ENCODE peak calls at places on chromosomes 5 and 9, in four cellular contexts. V, U, Y and B are unnamed samples.

GRCh38 chr9:79184821-79185220 is 386.9 kb upstream of the TLE4 start:
- DNase-seq in Y (no peak), V (no peak), U (no peak), B (no peak)

GRCh38 chr5:54415896-54416640 is 39.4 kb upstream of the HSPB3 start:
- DNase-seq in U (no peak), Y (no peak), V (no peak), B (no peak)

GRCh38 chr5:155624597-155625241 is 611.2 kb downstream of the KIF4B start:
- DNase-seq in U (no peak), Y (no peak), V (no peak), B (no peak)

GRCh38 chr9:127979015-127979332 is 1.8 kb downstream of the EEIG1 start:
- DNase-seq in V (no peak), Y (no peak), U (no peak), B (no peak)

GRCh38 chr5:16582081-16582480 is 34.7 kb downstream of the RETREG1 start:
- DNase-seq in Y (no peak), V (no peak), U (no peak), B (no peak)

GRCh38 chr9:19373527-19373926 is 6.5 kb downstream of the RPS6 start:
- DNase-seq in Y (no peak), U (peak; percentile 41), V (no peak), B (no peak)

GRCh38 chr9:93684806-93685553 is 108.6 kb downstream of the PHF2 start:
- DNase-seq in U (peak; percentile 25), V (no peak), Y (no peak), B (no peak)

GRCh38 chr5:96733771-96734498 is 71.8 kb downstream of the CAST start:
- DNase-seq in V (no peak), Y (peak; percentile 54), U (no peak), B (no peak)

GRCh38 chr5:34639852-34640626 is 16.1 kb upstream of the RAI14 start:
- DNase-seq in Y (no peak), U (no peak), V (no peak), B (no peak)

GRCh38 chr5:168015506-168015905 is 275.9 kb upstream of the WWC1 start:
- DNase-seq in Y (no peak), V (no peak), U (no peak), B (no peak)

GRCh38 chr5:104635216-104635615 is 1072.6 kb upstream of the NUDT12 start:
- DNase-seq in Y (no peak), V (no peak), U (no peak), B (no peak)

GRCh38 chr5:113047234-113047633 is 70.6 kb downstream of the DCP2 start:
- DNase-seq in V (no peak), U (no peak), Y (no peak), B (peak; percentile 27)

GRCh38 chr5:67293177-67293576 is 96.6 kb upstream of the CD180 start:
- DNase-seq in Y (no peak), V (no peak), U (no peak), B (no peak)

GRCh38 chr9:109989296-109989695 is 209.3 kb downstream of the PALM2AKAP2 start:
- DNase-seq in V (no peak), U (no peak), Y (no peak), B (no peak)

GRCh38 chr5:96516631-96517071 is 83.6 kb upstream of the PCSK1 start:
- DNase-seq in U (no peak), Y (no peak), V (no peak), B (no peak)

GRCh38 chr9:132197856-132198550 is 36.1 kb downstream of the NTNG2 start:
- DNase-seq in Y (no peak), V (no peak), U (no peak), B (no peak)

GRCh38 chr5:6365142-6365976 is 13.0 kb downstream of the MED10 start:
- DNase-seq in U (no peak), Y (no peak), V (no peak), B (no peak)

GRCh38 chr5:80368666-80369270 is 39.1 kb upstream of the ZFYVE16 start:
- DNase-seq in V (no peak), U (no peak), Y (no peak), B (no peak)

GRCh38 chr5:91787718-91788117 is 404.6 kb upstream of the ARRDC3 start:
- DNase-seq in Y (no peak), V (no peak), U (no peak), B (no peak)

GRCh38 chr9:27436234-27436633 is 87.9 kb upstream of the IFNK start:
- DNase-seq in Y (no peak), U (no peak), V (no peak), B (peak; percentile 29)

GRCh38 chr9:121943463-121943862 is 149.6 kb downstream of the TTLL11 start:
- DNase-seq in Y (no peak), V (no peak), U (no peak), B (no peak)

GRCh38 chr5:39209924-39210323 is 9.4 kb downstream of the FYB1 start:
- DNase-seq in Y (no peak), V (no peak), U (peak; percentile 68), B (no peak)

GRCh38 chr5:88669314-88669713 is 213.7 kb downstream of the MEF2C start:
- DNase-seq in V (no peak), U (no peak), Y (no peak), B (no peak)

GRCh38 chr9:124041817-124042116 is 30.2 kb downstream of the LHX2 start:
- DNase-seq in U (no peak), V (no peak), Y (no peak), B (no peak)

GRCh38 chr9:70411141-70411929 is 3.1 kb downstream of the KLF9 start:
- DNase-seq in U (peak; percentile 19), V (no peak), Y (peak; percentile 94), B (no peak)

GRCh38 chr5:93600409-93601052 is 17.5 kb downstream of the NR2F1 start:
- DNase-seq in U (no peak), Y (no peak), V (no peak), B (no peak)

GRCh38 chr5:158451983-158452710 is 593.2 kb upstream of the CLINT1 start:
- DNase-seq in U (no peak), Y (no peak), V (no peak), B (no peak)

GRCh38 chr5:172606156-172606785 is 34.8 kb upstream of the NEURL1B start:
- DNase-seq in Y (no peak), V (no peak), U (no peak), B (no peak)

GRCh38 chr9:133713960-133714495 is 24.1 kb downstream of the SARDH start:
- DNase-seq in Y (peak; percentile 3), U (no peak), V (no peak), B (no peak)

GRCh38 chr5:58890265-58890664 is 307.4 kb downstream of the RAB3C start:
- DNase-seq in Y (no peak), U (no peak), V (no peak), B (no peak)

GRCh38 chr9:12748954-12749353 is 25.9 kb upstream of the LURAP1L start:
- DNase-seq in U (no peak), V (no peak), Y (no peak), B (no peak)

GRCh38 chr9:37466037-37466709 is 923 bp upstream of the ZBTB5 start:
- DNase-seq in U (no peak), Y (peak; percentile 22), V (no peak), B (peak; percentile 66)
- TF ChIP-seq POLR2A in U (no peak), Y (no peak), V (peak; percentile 72), B (no peak)

DNA sequence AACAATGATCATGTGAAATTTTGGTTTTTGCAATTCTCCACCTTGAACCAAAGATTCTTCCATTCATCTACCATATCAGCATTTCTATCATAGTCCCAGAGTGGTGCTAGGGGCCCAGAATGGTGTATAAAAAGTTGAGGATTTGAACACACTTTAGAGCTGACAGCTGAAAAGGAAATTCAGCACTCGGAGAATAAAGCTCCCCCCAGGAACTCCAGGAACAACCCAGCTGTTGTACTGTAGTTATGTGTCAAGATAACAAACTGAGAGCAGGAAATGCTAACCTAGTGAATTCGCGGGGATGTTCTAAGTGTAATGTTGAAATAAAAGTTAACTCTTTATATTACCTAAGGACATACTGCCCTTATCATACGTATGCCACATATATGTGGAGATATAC is 216.7 kb downstream of the NFIB start:
- DNase-seq in Y (no peak), U (no peak), V (no peak), B (no peak)
- TF ChIP-seq POLR2A in Y (no peak), U (no peak), V (no peak), B (no peak)

DNA sequence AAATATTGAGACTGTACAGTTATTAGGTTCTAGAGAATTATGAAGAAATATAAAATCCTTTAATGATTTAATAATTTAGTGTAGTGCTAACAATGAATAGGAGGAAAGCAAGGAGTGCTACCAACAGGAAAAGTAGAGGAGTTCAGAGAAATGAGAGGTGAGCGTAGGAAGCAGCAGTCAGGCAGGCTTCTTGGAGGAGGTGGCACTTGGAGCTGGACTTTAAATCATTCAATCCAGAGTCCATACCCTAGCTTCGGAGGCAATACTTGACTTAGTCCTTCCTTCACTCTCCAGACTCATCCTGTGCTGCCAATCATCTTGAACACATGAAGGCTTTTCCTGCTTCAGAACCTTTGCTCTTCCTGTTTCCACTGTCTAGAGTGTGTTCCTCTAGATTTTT is 254.3 kb downstream of the GRIA1 start:
- DNase-seq in U (no peak), Y (no peak), V (no peak), B (no peak)
- TF ChIP-seq POLR2A in U (no peak), Y (no peak), V (no peak), B (no peak)

GRCh38 chr5:180816608-180817534 is 14.3 kb upstream of the MGAT1 start:
- DNase-seq in V (no peak), Y (no peak), U (peak; percentile 63), B (no peak)

GRCh38 chr5:180813418-180813817 is 10.8 kb upstream of the MGAT1 start:
- DNase-seq in Y (no peak), V (no peak), U (no peak), B (no peak)

GRCh38 chr5:180817847-180818246 is 15.2 kb upstream of the MGAT1 start:
- DNase-seq in U (no peak), V (no peak), Y (no peak), B (no peak)

GRCh38 chr5:180818275-180818674 is 15.7 kb upstream of the MGAT1 start:
- DNase-seq in U (no peak), V (no peak), Y (no peak), B (no peak)

DNA sequence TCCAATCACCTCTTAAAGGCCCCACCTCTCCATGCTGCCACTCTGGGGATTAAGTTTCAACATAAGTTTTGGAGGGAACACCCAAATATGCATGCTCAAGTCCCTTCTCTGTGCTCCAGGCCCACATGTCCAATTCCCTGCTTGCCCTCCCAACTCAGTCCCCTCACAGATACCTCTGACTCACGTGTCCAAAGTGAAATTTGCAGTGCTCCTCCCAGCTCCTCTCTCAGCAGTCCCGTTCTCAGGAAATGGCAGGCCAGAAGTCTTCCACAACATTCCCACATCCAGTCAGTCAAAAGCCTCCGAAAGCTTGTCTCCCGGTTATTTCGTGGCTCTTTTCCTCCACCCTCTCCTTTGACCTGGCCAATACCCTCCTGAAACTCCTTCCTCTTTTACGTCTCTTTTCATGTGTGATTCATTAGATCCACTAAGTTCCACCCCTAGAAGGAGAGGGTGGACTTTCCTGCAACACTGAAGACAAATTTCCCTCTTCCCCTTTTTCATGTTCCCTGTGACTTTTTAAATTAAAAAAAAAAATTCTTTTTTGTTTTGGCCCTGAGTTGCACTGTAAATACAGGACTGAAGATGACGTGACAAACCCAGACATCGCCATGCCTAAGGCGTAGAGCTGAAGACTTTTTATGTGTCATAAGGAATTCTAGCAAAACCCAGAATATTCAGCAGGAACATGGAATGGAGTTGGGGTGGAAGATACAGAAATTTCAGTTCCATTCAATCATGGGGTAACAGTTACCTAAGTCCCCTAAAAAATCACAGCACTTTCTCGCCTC is 12.8 kb upstream of the MGAT1 start:
- DNase-seq in U (peak; percentile 52), V (no peak), Y (no peak), B (no peak)
- TF ChIP-seq POLR2A in U (no peak), V (no peak), Y (no peak), B (no peak)